ENCODE peak calls at places on chromosomes 13 and 19, in seven cellular contexts. N, E, L, P, S, R and U are unnamed samples.

GRCh38 chr19:12034610-12035009 is 869 bp downstream of the ZNF433 start:
- DNase-seq in N (no peak), E (no peak), L (no peak), P (no peak), S (no peak), R (no peak), U (no peak)

GRCh38 chr19:12464769-12465725 is 19.6 kb downstream of the ZNF709 start:
- DNase-seq in N (no peak), E (no peak), L (no peak), P (no peak), S (no peak), R (no peak), U (no peak)

GRCh38 chr13:39148513-39148961 is 110.3 kb downstream of the NHLRC3 start:
- DNase-seq in N (peak), E (no peak), L (peak), P (no peak), S (no peak), R (no peak), U (no peak)

GRCh38 chr19:1650627-1651009 is 1.8 kb downstream of the TCF3 start:
- DNase-seq in N (peak), E (no peak), L (no peak), P (peak), S (no peak), R (no peak), U (no peak)

GRCh38 chr19:4582980-4583842 is 23.7 kb upstream of the SEMA6B start:
- DNase-seq in N (no peak), E (no peak), L (no peak), P (no peak), S (no peak), R (no peak), U (peak)

GRCh38 chr13:51687928-51688714 is 103.9 kb downstream of the WDFY2 start:
- DNase-seq in N (no peak), E (no peak), L (no peak), P (no peak), S (no peak), R (no peak), U (no peak)

GRCh38 chr13:50152224-50152623 is 137.0 kb downstream of the KCNRG start:
- DNase-seq in N (no peak), E (no peak), L (no peak), P (peak), S (no peak), R (no peak), U (no peak)

GRCh38 chr19:48678201-48678600 is 5.4 kb upstream of the NTN5 start:
- DNase-seq in N (no peak), E (no peak), L (no peak), P (no peak), S (no peak), R (no peak), U (no peak)

GRCh38 chr13:29260684-29261083 is 334.8 kb downstream of the SLC7A1 start:
- DNase-seq in N (no peak), E (no peak), L (no peak), P (no peak), S (no peak), R (no peak), U (no peak)

GRCh38 chr13:31675521-31675953 is 63.8 kb upstream of the RXFP2 start:
- DNase-seq in N (peak), E (no peak), L (no peak), P (no peak), S (no peak), R (no peak), U (no peak)

GRCh38 chr13:57582032-57582431 is 49.5 kb upstream of the PCDH17 start:
- DNase-seq in N (no peak), E (no peak), L (no peak), P (no peak), S (peak), R (no peak), U (no peak)

GRCh38 chr13:97295279-97296182 is 73.4 kb downstream of the MBNL2 start:
- DNase-seq in N (peak), E (no peak), L (no peak), P (no peak), S (no peak), R (no peak), U (no peak)

GRCh38 chr19:36488816-36489138 is 584 bp downstream of the ZNF566 start:
- DNase-seq in N (no peak), E (no peak), L (no peak), P (peak), S (no peak), R (no peak), U (peak)

GRCh38 chr19:3338541-3339181 is 27.7 kb upstream of the NFIC start:
- DNase-seq in N (no peak), E (no peak), L (no peak), P (no peak), S (no peak), R (peak), U (no peak)

GRCh38 chr13:110182461-110182860 is 124.5 kb downstream of the COL4A1 start:
- DNase-seq in N (no peak), E (no peak), L (no peak), P (no peak), S (no peak), R (no peak), U (no peak)

GRCh38 chr19:32735936-32736335 is 16.4 kb downstream of the TDRD12 start:
- DNase-seq in N (no peak), E (no peak), L (no peak), P (no peak), S (no peak), R (no peak), U (no peak)

GRCh38 chr13:100434010-100434763 is 154.4 kb downstream of the GGACT start:
- DNase-seq in N (peak), E (no peak), L (no peak), P (no peak), S (no peak), R (no peak), U (peak)

GRCh38 chr13:34208326-34208725 is 390.4 kb downstream of the RFC3 start:
- DNase-seq in N (no peak), E (no peak), L (no peak), P (no peak), S (no peak), R (no peak), U (no peak)

GRCh38 chr19:13634658-13635057 is 128.4 kb upstream of the CACNA1A start:
- DNase-seq in N (no peak), E (no peak), L (no peak), P (no peak), S (no peak), R (no peak), U (no peak)

GRCh38 chr19:42360787-42361544 is 29.1 kb downstream of the CNFN start:
- DNase-seq in N (no peak), E (no peak), L (no peak), P (peak), S (peak), R (no peak), U (no peak)

GRCh38 chr13:94217370-94217769 is 262.1 kb downstream of the DCT start:
- DNase-seq in N (peak), E (no peak), L (no peak), P (no peak), S (no peak), R (no peak), U (no peak)

GRCh38 chr13:45623516-45624090 is 8.1 kb upstream of the ERICH6B start:
- DNase-seq in N (peak), E (no peak), L (no peak), P (peak), S (no peak), R (no peak), U (no peak)

GRCh38 chr13:77565635-77566034 is 30.1 kb downstream of the SCEL start:
- DNase-seq in N (peak), E (no peak), L (no peak), P (peak), S (peak), R (no peak), U (no peak)

GRCh38 chr13:19818223-19818842 is 35.6 kb upstream of the PSPC1 start:
- DNase-seq in N (peak), E (no peak), L (no peak), P (peak), S (peak), R (peak), U (no peak)

GRCh38 chr13:41054212-41054877 is 7.0 kb upstream of the WBP4 start:
- DNase-seq in N (peak), E (no peak), L (no peak), P (peak), S (no peak), R (no peak), U (no peak)

GRCh38 chr13:109647046-109647445 is 139.3 kb downstream of the IRS2 start:
- DNase-seq in N (peak), E (no peak), L (no peak), P (no peak), S (no peak), R (no peak), U (no peak)

GRCh38 chr13:109385161-109385560 is 401.2 kb downstream of the IRS2 start:
- DNase-seq in N (peak), E (peak), L (no peak), P (no peak), S (no peak), R (no peak), U (peak)

GRCh38 chr19:19137556-19138109 is 645 bp downstream of the TMEM161A start:
- DNase-seq in N (peak), E (no peak), L (no peak), P (no peak), S (no peak), R (no peak), U (no peak)

GRCh38 chr13:77506874-77507273 is 28.6 kb upstream of the SCEL start:
- DNase-seq in N (no peak), E (no peak), L (no peak), P (peak), S (no peak), R (no peak), U (no peak)

GRCh38 chr13:60351326-60351725 is 45.7 kb upstream of the TDRD3 start:
- DNase-seq in N (peak), E (no peak), L (no peak), P (no peak), S (no peak), R (no peak), U (no peak)

GRCh38 chr13:37889102-37889501 is 19.5 kb upstream of the TRPC4 start:
- DNase-seq in N (peak), E (no peak), L (no peak), P (no peak), S (no peak), R (no peak), U (no peak)